ENCODE peak calls at places on chromosomes 7 and 10, in six cellular contexts. F, X, I, H, Y and O are unnamed samples.
A peak's percentile ranks its signal among the peaks of the same experiment; 100 is the strongest.

GRCh38 chr10:126124044-126124443 is 227.7 kb downstream of the FANK1 start:
- ATAC-seq in H (no peak), I (no peak), Y (no peak), F (no peak), X (no peak), O (no peak)

GRCh38 chr10:10626734-10627133 is 390.9 kb upstream of the CELF2 start:
- ATAC-seq in Y (no peak), F (no peak), I (no peak), X (no peak), H (no peak), O (no peak)

GRCh38 chr7:27462575-27463270 is 200.0 kb downstream of the HIBADH start:
- ATAC-seq in I (no peak), H (no peak), F (no peak), Y (no peak), X (no peak), O (no peak)

GRCh38 chr10:5711637-5712036 is 27.0 kb downstream of the TASOR2 start:
- ATAC-seq in I (no peak), Y (no peak), X (no peak), H (no peak), F (no peak), O (no peak)

GRCh38 chr7:14902589-14902963 is at the start of gene DGKB:
- ATAC-seq in X (no peak), F (no peak), I (peak; percentile 58), H (no peak), Y (no peak), O (peak; percentile 61)

GRCh38 chr7:7254908-7255307 is 72.6 kb downstream of the C1GALT1 start:
- ATAC-seq in I (no peak), Y (peak; percentile 80), F (no peak), H (no peak), X (no peak), O (no peak)

GRCh38 chr7:148711191-148712102 is 12.7 kb downstream of the CUL1 start:
- ATAC-seq in Y (no peak), H (no peak), F (no peak), X (no peak), I (no peak), O (no peak)

GRCh38 chr7:144656960-144657359 is 178.9 kb downstream of the TPK1 start:
- ATAC-seq in H (no peak), I (no peak), X (no peak), Y (peak; percentile 47), F (peak; percentile 50), O (no peak)

GRCh38 chr7:157140118-157140905 is 1.6 kb downstream of the UBE3C start:
- ATAC-seq in X (no peak), H (no peak), I (no peak), Y (no peak), F (no peak), O (no peak)

GRCh38 chr10:88342733-88343310 is 240.3 kb downstream of the RNLS start:
- ATAC-seq in Y (no peak), F (no peak), I (no peak), H (no peak), X (no peak), O (no peak)

GRCh38 chr10:121942749-121943148 is 14.9 kb upstream of the ATE1 start:
- ATAC-seq in X (no peak), I (peak; percentile 69), Y (peak; percentile 63), H (no peak), F (no peak), O (peak; percentile 76)

GRCh38 chr10:117477241-117477947 is 65.2 kb upstream of the EMX2 start:
- ATAC-seq in H (no peak), Y (no peak), F (no peak), I (no peak), X (no peak), O (peak; percentile 90)

GRCh38 chr10:124996854-124997215 is 54.9 kb downstream of the ZRANB1 start:
- ATAC-seq in X (no peak), I (no peak), F (no peak), Y (no peak), H (no peak), O (no peak)

GRCh38 chr10:112279482-112279881 is 3.7 kb upstream of the TECTB start:
- ATAC-seq in H (no peak), I (no peak), Y (no peak), X (no peak), F (no peak), O (no peak)

GRCh38 chr7:151404216-151405011 is 5.4 kb downstream of the WDR86 start:
- ATAC-seq in H (peak; percentile 89), Y (no peak), I (no peak), X (no peak), F (peak; percentile 89), O (peak; percentile 69)

GRCh38 chr7:82375713-82376112 is 67.9 kb downstream of the CACNA2D1 start:
- ATAC-seq in I (no peak), F (no peak), X (no peak), Y (no peak), H (no peak), O (no peak)

GRCh38 chr7:7570584-7570983 is 3.9 kb downstream of the MIOS start:
- ATAC-seq in X (no peak), Y (no peak), F (no peak), H (no peak), I (no peak), O (no peak)

GRCh38 chr10:55476129-55476528 is 675.1 kb upstream of the PCDH15 start:
- ATAC-seq in H (no peak), F (no peak), I (no peak), Y (no peak), X (no peak), O (no peak)

GRCh38 chr7:131211500-131211899 is 116.2 kb upstream of the MKLN1 start:
- ATAC-seq in F (no peak), Y (no peak), I (no peak), X (no peak), H (no peak), O (peak; percentile 62)

GRCh38 chr7:101165075-101165957 is at the start of gene VGF:
- ATAC-seq in Y (peak; percentile 74), X (peak; percentile 93), I (peak; percentile 73), H (peak; percentile 88), F (peak; percentile 65), O (peak; percentile 78)
- TF ChIP-seq POLR2AphosphoS5 in Y (no peak), X (peak; percentile 60), I (peak; percentile 53), H (no peak), F (peak; percentile 77), O (peak; percentile 44)

GRCh38 chr10:3787001-3787400 is 2.0 kb upstream of the KLF6 start:
- ATAC-seq in F (no peak), H (no peak), X (no peak), Y (no peak), I (no peak), O (no peak)
- H3K4me3 ChIP-seq in F (no peak overlapping the region), H (no peak overlapping the region), X (no peak overlapping the region), Y (no peak overlapping the region), I (no peak overlapping the region), O (no peak overlapping the region)

GRCh38 chr7:13541326-13541725 is 448.1 kb downstream of the ETV1 start:
- ATAC-seq in Y (no peak), X (no peak), I (no peak), F (no peak), H (no peak), O (no peak)

GRCh38 chr7:13540429-13540828 is 449.0 kb downstream of the ETV1 start:
- ATAC-seq in X (no peak), H (no peak), Y (no peak), I (no peak), F (no peak), O (no peak)

GRCh38 chr7:13542451-13542850 is 447.0 kb downstream of the ETV1 start:
- ATAC-seq in X (no peak), I (no peak), H (no peak), Y (no peak), F (no peak), O (no peak)

DNA sequence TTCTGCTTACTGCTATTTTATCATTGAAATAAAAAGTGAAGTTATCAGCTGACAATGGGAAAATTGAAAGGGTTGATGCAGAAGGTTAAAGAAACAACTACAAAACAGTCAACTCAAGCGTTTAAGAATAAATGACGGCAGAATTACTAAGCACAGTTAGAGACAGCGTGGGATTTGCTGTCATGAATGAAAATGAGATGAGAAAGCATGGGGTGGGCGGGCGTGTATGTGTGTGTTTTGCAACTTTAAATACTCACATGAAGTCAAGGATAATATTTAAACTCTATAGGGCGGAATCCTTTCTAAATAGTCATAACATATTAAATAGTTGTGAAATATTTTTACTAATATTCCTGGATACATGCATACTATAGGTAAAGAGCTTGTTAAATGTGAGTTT is 450.8 kb downstream of the ETV1 start:
- ATAC-seq in H (no peak), F (no peak), Y (no peak), X (no peak), I (no peak), O (no peak)
- H3K4me1 ChIP-seq in H (no peaks in the 10 kb centered on the region), F (no peaks in the 10 kb centered on the region), Y (no peaks in the 10 kb centered on the region), X (no peaks in the 10 kb centered on the region), I (no peaks in the 10 kb centered on the region), O (no peaks in the 10 kb centered on the region)

DNA sequence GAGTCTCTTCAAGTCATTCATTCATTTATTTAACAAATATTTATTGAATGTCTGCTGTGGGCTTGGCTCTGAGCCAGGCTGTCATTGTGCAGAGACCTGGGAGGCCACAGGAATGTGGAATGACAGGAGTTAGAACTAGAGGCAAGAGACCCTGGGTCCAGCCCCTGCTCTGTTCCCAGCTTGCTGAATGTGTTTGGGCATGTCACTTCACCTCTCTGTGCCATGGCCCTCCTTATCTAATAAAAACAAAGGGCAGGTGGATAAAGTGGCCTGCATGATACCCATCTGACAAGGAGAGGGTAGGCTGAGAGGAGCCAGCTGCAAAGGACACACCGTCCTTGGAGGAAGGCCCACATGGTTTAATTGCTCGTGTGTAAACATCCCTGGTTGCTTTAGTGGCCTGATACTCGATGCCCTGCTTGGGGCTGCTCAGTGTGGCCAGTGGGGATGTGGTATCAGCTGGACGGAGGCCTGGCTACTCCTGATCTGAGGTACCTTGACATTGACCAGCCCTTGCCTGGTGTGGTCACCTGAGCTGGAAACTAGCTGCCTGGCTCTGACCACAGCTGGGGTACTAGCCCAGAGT is 116.2 kb downstream of the CDH23 start:
- ATAC-seq in H (no peak), X (peak; percentile 65), Y (peak; percentile 34), F (peak; percentile 71), I (no peak), O (no peak)
- TF ChIP-seq POLR2AphosphoS5 in H (no peak), X (no peak), Y (no peak), F (no peak), I (no peak), O (no peak)

GRCh38 chr7:99326408-99326782 is 697 bp downstream of the ARPC1A start:
- ATAC-seq in X (no peak), F (no peak), Y (no peak), H (no peak), I (no peak), O (no peak)

GRCh38 chr7:99324966-99325596 is 617 bp upstream of the ARPC1A start:
- ATAC-seq in X (no peak), I (peak; percentile 4), H (peak; percentile 3), F (peak; percentile 6), Y (peak; percentile 5), O (no peak)

GRCh38 chr7:99325597-99326407 is at the start of gene ARPC1A:
- ATAC-seq in I (peak; percentile 97), F (peak; percentile 91), Y (peak; percentile 99), X (peak; percentile 95), H (peak; percentile 93), O (peak; percentile 92)

GRCh38 chr7:99320371-99320770 is 5.3 kb upstream of the ARPC1A start:
- ATAC-seq in H (no peak), Y (no peak), I (no peak), F (no peak), X (no peak), O (no peak)

DNA sequence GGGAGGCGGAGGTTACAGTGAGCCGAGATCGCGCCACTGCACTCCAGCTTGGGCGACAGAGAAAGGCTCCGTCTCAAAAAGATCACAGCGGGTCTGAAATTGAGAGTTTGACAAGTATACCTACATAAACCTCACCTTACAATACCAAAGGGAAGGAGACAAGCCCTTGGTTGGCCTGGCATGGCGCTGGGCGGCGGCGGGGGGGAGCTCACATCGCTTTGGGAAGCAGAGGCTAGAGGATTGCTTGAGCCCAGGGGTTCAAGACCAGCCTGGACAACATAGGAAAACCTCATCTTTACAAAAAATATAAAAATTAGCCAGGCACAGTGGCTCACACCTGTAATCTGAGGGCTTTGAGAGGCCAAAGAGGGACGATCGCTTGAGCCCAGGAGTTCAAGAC is 1.1 kb upstream of the ARPC1A start:
- ATAC-seq in X (no peak), Y (no peak), I (no peak), H (no peak), F (no peak), O (no peak)
- H3K4me3 ChIP-seq in X (no peak overlapping the region), Y (peak overlapping the region; percentile 83), I (no peak overlapping the region), H (peak overlapping the region; percentile 85), F (peak overlapping the region; percentile 99), O (no peak overlapping the region)